ENCODE peak calls at places on chromosomes 16 and 17, in six cellular contexts. L is activated CD8-positive, alpha-beta memory T cell treated with anti-CD3 and anti-CD28 coated beads for 1 hour; D is AG09309; K is M059J; F is HT1080; X is skeletal muscle cell. A is an unnamed sample.

GRCh38 chr16:1054660-1055556 is 17.6 kb upstream of the SSTR5 start:
- DNase-seq in L (no peak), D (no peak), K (peak), F (peak), X (peak), A (no peak)

GRCh38 chr17:37614391-37614790 is 5.2 kb upstream of the SYNRG start:
- DNase-seq in L (no peak), D (peak), K (peak), F (peak), X (peak), A (peak)

GRCh38 chr17:74457146-74457819 is 9.2 kb upstream of the CD300A start:
- DNase-seq in L (peak), D (no peak), K (peak), F (peak), X (peak), A (no peak)

GRCh38 chr17:64420143-64420670 is 28.7 kb upstream of the MILR1 start:
- DNase-seq in L (no peak), D (peak), K (peak), F (peak), X (peak), A (peak)

GRCh38 chr16:17994027-17994426 is 342.5 kb downstream of the NPIPA8 start:
- DNase-seq in L (no peak), D (no peak), K (no peak), F (no peak), X (no peak), A (no peak)

GRCh38 chr17:38914741-38915638 is 10.4 kb upstream of the LASP1NB start:
- DNase-seq in L (no peak), D (no peak), K (no peak), F (no peak), X (no peak), A (no peak)

GRCh38 chr17:9273334-9274118 is 252.2 kb downstream of the NTN1 start:
- DNase-seq in L (no peak), D (no peak), K (no peak), F (no peak), X (peak), A (no peak)

GRCh38 chr16:50251375-50252081 is 14.8 kb upstream of the ADCY7 start:
- DNase-seq in L (no peak), D (peak), K (peak), F (peak), X (peak), A (peak)

GRCh38 chr16:70705056-70705455 is 19.2 kb upstream of the MTSS2 start:
- DNase-seq in L (no peak), D (peak), K (peak), F (no peak), X (no peak), A (no peak)

GRCh38 chr16:75112281-75113045 is 4.1 kb downstream of the LDHD start:
- DNase-seq in L (no peak), D (no peak), K (no peak), F (no peak), X (no peak), A (no peak)

GRCh38 chr16:90046971-90047713 is 27.9 kb upstream of the DBNDD1 start:
- DNase-seq in L (no peak), D (no peak), K (peak), F (no peak), X (no peak), A (no peak)

GRCh38 chr17:41739661-41740352 is 5.4 kb upstream of the HAP1 start:
- DNase-seq in L (no peak), D (peak), K (peak), F (peak), X (no peak), A (no peak)

GRCh38 chr16:4212207-4212933 is 29.5 kb downstream of the SRL start:
- DNase-seq in L (no peak), D (no peak), K (no peak), F (no peak), X (no peak), A (no peak)

GRCh38 chr17:78709119-78709681 is 72.9 kb downstream of the CYTH1 start:
- DNase-seq in L (no peak), D (no peak), K (no peak), F (no peak), X (no peak), A (no peak)

GRCh38 chr16:81902025-81902424 is 109.2 kb downstream of the SDR42E1 start:
- DNase-seq in L (no peak), D (no peak), K (peak), F (no peak), X (no peak), A (no peak)

GRCh38 chr17:29933379-29933778 is 3.4 kb upstream of the SSH2 start:
- DNase-seq in L (no peak), D (no peak), K (peak), F (peak), X (no peak), A (no peak)

GRCh38 chr16:46826618-46827017 is 4.4 kb downstream of the C16orf87 start:
- DNase-seq in L (no peak), D (no peak), K (no peak), F (no peak), X (no peak), A (no peak)

GRCh38 chr16:14600164-14600563 is 29.9 kb downstream of the PARN start:
- DNase-seq in L (no peak), D (no peak), K (peak), F (no peak), X (peak), A (peak)

GRCh38 chr17:17698869-17699351 is 17.7 kb downstream of the RAI1 start:
- DNase-seq in L (no peak), D (no peak), K (no peak), F (peak), X (no peak), A (no peak)

GRCh38 chr16:20166531-20167235 is 93.0 kb upstream of the GPR139 start:
- DNase-seq in L (no peak), D (no peak), K (peak), F (peak), X (peak), A (no peak)

GRCh38 chr17:17044846-17045561 is 2.7 kb downstream of the MPRIP start:
- DNase-seq in L (no peak), D (peak), K (peak), F (peak), X (peak), A (no peak)

GRCh38 chr17:31788956-31789355 is 70.1 kb downstream of the COPRS start:
- DNase-seq in L (no peak), D (peak), K (no peak), F (no peak), X (no peak), A (no peak)

GRCh38 chr17:83204230-83204725 is 124.9 kb downstream of the METRNL start:
- DNase-seq in L (no peak), D (no peak), K (no peak), F (no peak), X (no peak), A (no peak)

GRCh38 chr16:177394-177822 is 928 bp downstream of the HBA1 start:
- DNase-seq in L (no peak), D (no peak), K (no peak), F (no peak), X (no peak), A (no peak)

GRCh38 chr17:4631836-4632582 is 9.5 kb downstream of the ALOX15 start:
- DNase-seq in L (no peak), D (no peak), K (peak), F (peak), X (no peak), A (no peak)

A was measured in non-pigmented ciliary epithelial cell.